ENCODE peak calls at places on chromosome 10, in nine cellular contexts. B, G, Q, L, V, P, R, F and K are unnamed samples.

GRCh38 chr10:74502963-74503608 is 323.3 kb upstream of the KAT6B start:
- DNase-seq in B (no peak), G (no peak), Q (no peak), L (no peak), V (no peak), P (peak; percentile 82), R (peak; percentile 66), F (no peak), K (peak; percentile 70)

GRCh38 chr10:84784749-84785148 is 456.4 kb downstream of the CCSER2 start:
- DNase-seq in B (no peak), G (no peak), Q (no peak), L (no peak), V (no peak), P (no peak), R (no peak), F (no peak), K (no peak)

GRCh38 chr10:6401066-6401465 is 179.0 kb downstream of the PRKCQ start:
- DNase-seq in B (no peak), G (no peak), Q (no peak), L (no peak), V (no peak), P (peak; percentile 19), R (no peak), F (no peak), K (no peak)

GRCh38 chr10:8473205-8473604 is 418.7 kb downstream of the GATA3 start:
- DNase-seq in B (peak; percentile 62), G (no peak), Q (no peak), L (no peak), V (no peak), P (peak; percentile 26), R (no peak), F (no peak), K (no peak)

GRCh38 chr10:71467569-71468362 is 71.0 kb downstream of the CDH23 start:
- DNase-seq in B (no peak), G (no peak), Q (no peak), L (no peak), V (no peak), P (no peak), R (no peak), F (no peak), K (no peak)

GRCh38 chr10:18455086-18455884 is 196.1 kb downstream of the NSUN6 start:
- DNase-seq in B (no peak), G (no peak), Q (no peak), L (no peak), V (no peak), P (no peak), R (no peak), F (no peak), K (no peak)

GRCh38 chr10:11930342-11930978 is 107.3 kb downstream of the PROSER2 start:
- DNase-seq in B (no peak), G (no peak), Q (no peak), L (no peak), V (no peak), P (no peak), R (no peak), F (peak; percentile 44), K (no peak)

GRCh38 chr10:1731592-1731991 is 5.7 kb downstream of the ADARB2 start:
- DNase-seq in B (no peak), G (no peak), Q (no peak), L (no peak), V (no peak), P (no peak), R (no peak), F (no peak), K (no peak)

GRCh38 chr10:36725581-36726520 is 399.5 kb upstream of the ANKRD30A start:
- DNase-seq in B (no peak), G (no peak), Q (no peak), L (no peak), V (no peak), P (peak; percentile 82), R (peak; percentile 87), F (no peak), K (no peak)

GRCh38 chr10:35153723-35154122 is 27.1 kb downstream of the CREM start:
- DNase-seq in B (no peak), G (no peak), Q (no peak), L (no peak), V (no peak), P (no peak), R (no peak), F (no peak), K (no peak)

GRCh38 chr10:104139221-104139620 is 17.2 kb downstream of the SFR1 start:
- DNase-seq in B (no peak), G (no peak), Q (no peak), L (no peak), V (no peak), P (no peak), R (no peak), F (no peak), K (no peak)

GRCh38 chr10:86971146-86971991 is 3.1 kb downstream of the ADIRF start:
- DNase-seq in B (peak; percentile 93), G (peak; percentile 93), Q (peak; percentile 97), L (peak; percentile 96), V (peak; percentile 94), P (peak; percentile 85), R (peak; percentile 95), F (peak; percentile 80), K (peak; percentile 90)

GRCh38 chr10:84232376-84232775 is 7.0 kb upstream of the LRIT2 start:
- DNase-seq in B (no peak), G (no peak), Q (no peak), L (no peak), V (no peak), P (no peak), R (no peak), F (no peak), K (no peak)

GRCh38 chr10:31490858-31491504 is 172.0 kb downstream of the ZEB1 start:
- DNase-seq in B (peak; percentile 29), G (no peak), Q (no peak), L (no peak), V (no peak), P (peak; percentile 46), R (peak; percentile 29), F (no peak), K (peak; percentile 34)

GRCh38 chr10:1406172-1406975 is 331.0 kb downstream of the ADARB2 start:
- DNase-seq in B (no peak), G (peak; percentile 19), Q (no peak), L (no peak), V (peak; percentile 32), P (no peak), R (no peak), F (no peak), K (no peak)

DNA sequence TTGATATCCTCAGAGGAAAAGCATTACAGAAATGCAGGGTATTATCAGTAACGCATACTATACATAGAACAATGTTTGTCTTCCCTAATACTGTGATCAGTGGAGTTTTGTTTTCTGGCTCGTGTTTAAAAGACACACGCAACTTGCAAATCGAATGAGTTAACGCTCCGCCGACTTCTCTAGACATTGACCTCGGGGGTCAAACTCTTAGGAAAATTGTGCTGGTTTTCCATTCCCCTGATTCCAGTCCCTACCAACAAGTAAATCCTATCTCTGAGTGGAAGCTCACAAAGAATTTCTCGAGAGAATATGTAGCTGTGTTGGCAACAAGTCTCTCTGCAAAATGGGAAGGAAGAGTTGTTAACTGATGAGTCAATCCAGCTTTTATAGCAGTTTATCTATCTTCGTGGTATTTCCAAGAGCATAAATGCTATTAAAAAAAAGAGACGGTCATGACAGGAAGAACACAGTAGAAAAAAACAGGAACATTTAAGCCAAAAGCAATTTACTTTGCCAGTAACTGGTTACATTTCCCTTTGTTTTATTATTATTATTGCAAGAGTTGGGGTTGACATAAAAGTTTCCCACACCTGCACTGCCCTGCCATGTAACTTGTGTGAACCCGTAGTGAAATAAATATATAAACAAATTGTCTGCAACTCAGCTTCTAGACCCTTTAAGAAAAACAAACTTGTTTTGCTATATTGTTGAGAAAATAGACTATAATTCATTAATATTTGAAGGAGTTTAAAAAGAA is 144.4 kb downstream of the ARID5B start:
- DNase-seq in B (peak; percentile 9), G (no peak), Q (no peak), L (no peak), V (no peak), P (peak; percentile 97), R (peak; percentile 61), F (no peak), K (peak; percentile 77)
- H3K4me3 ChIP-seq in B (peak overlapping the region; percentile 26), G (no peak overlapping the region), Q (no peak overlapping the region), L (peak overlapping the region; percentile 27), V (no peak overlapping the region), P (peak overlapping the region; percentile 5), R (peak overlapping the region; percentile 59), F (no peak overlapping the region), K (no peak overlapping the region)

GRCh38 chr10:98659951-98660350 is 213.2 kb upstream of the HPS1 start:
- DNase-seq in B (no peak), G (no peak), Q (no peak), L (no peak), V (no peak), P (no peak), R (no peak), F (no peak), K (no peak)

GRCh38 chr10:98667081-98667480 is 220.3 kb upstream of the HPS1 start:
- DNase-seq in B (no peak), G (no peak), Q (no peak), L (no peak), V (no peak), P (no peak), R (no peak), F (no peak), K (no peak)

DNA sequence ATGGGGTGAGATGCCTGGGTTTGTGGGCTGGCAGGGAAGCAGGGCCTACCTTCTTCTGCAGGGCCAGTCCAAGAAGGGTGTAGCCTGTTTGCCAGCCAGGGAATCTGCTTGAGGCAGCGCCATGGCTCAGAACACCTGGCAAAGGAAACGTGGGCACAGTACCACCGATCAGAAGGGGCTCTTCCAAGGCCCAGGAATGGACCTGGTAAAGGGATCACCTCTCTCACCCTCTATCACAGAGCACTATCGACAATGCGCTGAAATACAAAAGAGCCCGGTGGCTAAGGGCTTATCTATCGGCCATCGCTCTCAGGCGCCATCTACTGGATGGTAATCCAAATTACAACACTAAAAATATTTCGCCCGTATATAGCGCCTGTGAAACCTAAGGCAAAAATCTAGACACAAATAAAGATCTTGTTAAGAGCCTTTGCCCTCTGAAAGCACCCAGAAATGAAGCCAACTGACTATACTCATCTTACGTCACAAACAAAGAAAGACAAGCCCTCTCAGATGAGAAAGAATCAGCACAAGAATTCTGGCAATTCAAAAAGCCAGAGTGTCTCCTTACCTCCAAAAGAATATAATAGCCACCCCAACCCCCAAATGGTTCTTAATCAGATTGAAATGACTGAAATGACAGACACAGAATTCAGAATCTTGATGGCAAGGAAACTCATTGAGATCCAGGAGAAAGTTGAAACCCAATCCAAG is 217.8 kb upstream of the HPS1 start:
- DNase-seq in B (peak; percentile 28), G (no peak), Q (no peak), L (no peak), V (peak; percentile 50), P (no peak), R (peak; percentile 42), F (no peak), K (peak; percentile 19)
- H3K4me3 ChIP-seq in B (no peak overlapping the region), G (no peak overlapping the region), Q (no peak overlapping the region), L (no peak overlapping the region), V (no peak overlapping the region), P (no peak overlapping the region), R (no peak overlapping the region), F (no peak overlapping the region), K (no peak overlapping the region)

GRCh38 chr10:110153396-110153795 is 54.0 kb upstream of the MXI1 start:
- DNase-seq in B (no peak), G (no peak), Q (no peak), L (no peak), V (peak; percentile 46), P (no peak), R (no peak), F (no peak), K (no peak)
- H3K4me3 ChIP-seq in B (no peak overlapping the region), G (no peak overlapping the region), Q (no peak overlapping the region), L (no peak overlapping the region), V (no peak overlapping the region), P (no peak overlapping the region), R (no peak overlapping the region), F (no peak overlapping the region), K (no peak overlapping the region)

GRCh38 chr10:127195041-127195506 is 1.3 kb downstream of the INSYN2A start:
- DNase-seq in B (no peak), G (no peak), Q (no peak), L (no peak), V (no peak), P (peak; percentile 31), R (peak; percentile 29), F (no peak), K (peak; percentile 58)
- H3K4me3 ChIP-seq in B (no peak overlapping the region), G (peak overlapping the region; percentile 28), Q (no peak overlapping the region), L (peak overlapping the region; percentile 51), V (no peak overlapping the region), P (peak overlapping the region; percentile 50), R (peak overlapping the region; percentile 72), F (no peak overlapping the region), K (peak overlapping the region; percentile 45)